ENCODE peak calls at places on chromosomes 1 and 21, in eight cellular contexts. One of them, this sample, is unnamed.
A peak's percentile ranks its signal among the peaks of the same experiment; 100 is the strongest.

GRCh38 chr21:43824250-43824882 is 35.0 kb downstream of the RRP1 start:
- DNase-seq in CD4-positive, CD25-positive, alpha-beta regulatory T cell: no peak
- DNase-seq in osteocyte: no peak
- DNase-seq in H4: no peak
- DNase-seq in brain microvascular endothelial cell: peak; percentile 32
- DNase-seq in germinal center: no peak
- DNase-seq in stimulated activated naive B cell treated with anti-CD40 and anti-IgM and Interleukin-4, amounts not matched to agents 10 μg/mL and 1 μg/mL and 100 μg/mL, for 72 hours: no peak
- DNase-seq in NCI-H2227 treated with DMSO at 0.1 percent for 48 hours: no peak
- DNase-seq in this sample: no peak

GRCh38 chr1:161491472-161491871 is 13.8 kb upstream of the FCGR2A start:
- DNase-seq in CD4-positive, CD25-positive, alpha-beta regulatory T cell: no peak
- DNase-seq in osteocyte: peak; percentile 5
- DNase-seq in H4: no peak
- DNase-seq in brain microvascular endothelial cell: no peak
- DNase-seq in germinal center: no peak
- DNase-seq in stimulated activated naive B cell treated with anti-CD40 and anti-IgM and Interleukin-4, amounts not matched to agents 10 μg/mL and 1 μg/mL and 100 μg/mL, for 72 hours: no peak
- DNase-seq in NCI-H2227 treated with DMSO at 0.1 percent for 48 hours: no peak
- DNase-seq in this sample: no peak

GRCh38 chr1:212731630-212732029 is 32.0 kb upstream of the BATF3 start:
- DNase-seq in CD4-positive, CD25-positive, alpha-beta regulatory T cell: no peak
- DNase-seq in osteocyte: no peak
- DNase-seq in H4: no peak
- DNase-seq in brain microvascular endothelial cell: no peak
- DNase-seq in germinal center: no peak
- DNase-seq in stimulated activated naive B cell treated with anti-CD40 and anti-IgM and Interleukin-4, amounts not matched to agents 10 μg/mL and 1 μg/mL and 100 μg/mL, for 72 hours: no peak
- DNase-seq in NCI-H2227 treated with DMSO at 0.1 percent for 48 hours: no peak
- DNase-seq in this sample: no peak

GRCh38 chr1:155466996-155467395 is 95.6 kb downstream of the ASH1L start:
- DNase-seq in CD4-positive, CD25-positive, alpha-beta regulatory T cell: no peak
- DNase-seq in osteocyte: no peak
- DNase-seq in H4: no peak
- DNase-seq in brain microvascular endothelial cell: peak; percentile 77
- DNase-seq in germinal center: no peak
- DNase-seq in stimulated activated naive B cell treated with anti-CD40 and anti-IgM and Interleukin-4, amounts not matched to agents 10 μg/mL and 1 μg/mL and 100 μg/mL, for 72 hours: no peak
- DNase-seq in NCI-H2227 treated with DMSO at 0.1 percent for 48 hours: no peak
- DNase-seq in this sample: no peak

GRCh38 chr1:173190101-173190895 is 16.8 kb downstream of the TNFSF4 start:
- DNase-seq in CD4-positive, CD25-positive, alpha-beta regulatory T cell: no peak
- DNase-seq in osteocyte: peak; percentile 90
- DNase-seq in H4: peak; percentile 92
- DNase-seq in brain microvascular endothelial cell: peak; percentile 74
- DNase-seq in germinal center: no peak
- DNase-seq in stimulated activated naive B cell treated with anti-CD40 and anti-IgM and Interleukin-4, amounts not matched to agents 10 μg/mL and 1 μg/mL and 100 μg/mL, for 72 hours: peak; percentile 37
- DNase-seq in NCI-H2227 treated with DMSO at 0.1 percent for 48 hours: no peak
- DNase-seq in this sample: peak; percentile 85

GRCh38 chr1:203777596-203777995 is 12.6 kb downstream of the LAX1 start:
- DNase-seq in CD4-positive, CD25-positive, alpha-beta regulatory T cell: no peak
- DNase-seq in osteocyte: no peak
- DNase-seq in H4: no peak
- DNase-seq in brain microvascular endothelial cell: no peak
- DNase-seq in germinal center: no peak
- DNase-seq in stimulated activated naive B cell treated with anti-CD40 and anti-IgM and Interleukin-4, amounts not matched to agents 10 μg/mL and 1 μg/mL and 100 μg/mL, for 72 hours: no peak
- DNase-seq in NCI-H2227 treated with DMSO at 0.1 percent for 48 hours: no peak
- DNase-seq in this sample: no peak

GRCh38 chr1:221344693-221345092 is 397.2 kb downstream of the DUSP10 start:
- DNase-seq in CD4-positive, CD25-positive, alpha-beta regulatory T cell: no peak
- DNase-seq in osteocyte: no peak
- DNase-seq in H4: no peak
- DNase-seq in brain microvascular endothelial cell: no peak
- DNase-seq in germinal center: no peak
- DNase-seq in stimulated activated naive B cell treated with anti-CD40 and anti-IgM and Interleukin-4, amounts not matched to agents 10 μg/mL and 1 μg/mL and 100 μg/mL, for 72 hours: no peak
- DNase-seq in NCI-H2227 treated with DMSO at 0.1 percent for 48 hours: no peak
- DNase-seq in this sample: no peak

GRCh38 chr1:230868736-230869385 is 540 bp upstream of the C1orf198 start:
- DNase-seq in CD4-positive, CD25-positive, alpha-beta regulatory T cell: no peak
- DNase-seq in osteocyte: peak; percentile 88
- DNase-seq in H4: peak; percentile 52
- DNase-seq in brain microvascular endothelial cell: no peak
- DNase-seq in germinal center: no peak
- DNase-seq in stimulated activated naive B cell treated with anti-CD40 and anti-IgM and Interleukin-4, amounts not matched to agents 10 μg/mL and 1 μg/mL and 100 μg/mL, for 72 hours: peak; percentile 2
- DNase-seq in NCI-H2227 treated with DMSO at 0.1 percent for 48 hours: peak; percentile 88
- DNase-seq in this sample: peak; percentile 47

GRCh38 chr1:108643492-108644333 is 17.2 kb downstream of the HENMT1 start:
- DNase-seq in CD4-positive, CD25-positive, alpha-beta regulatory T cell: peak; percentile 30
- DNase-seq in osteocyte: no peak
- DNase-seq in H4: peak; percentile 70
- DNase-seq in brain microvascular endothelial cell: peak; percentile 61
- DNase-seq in germinal center: peak; percentile 46
- DNase-seq in stimulated activated naive B cell treated with anti-CD40 and anti-IgM and Interleukin-4, amounts not matched to agents 10 μg/mL and 1 μg/mL and 100 μg/mL, for 72 hours: peak; percentile 35
- DNase-seq in NCI-H2227 treated with DMSO at 0.1 percent for 48 hours: peak; percentile 56
- DNase-seq in this sample: peak; percentile 77

GRCh38 chr1:155091071-155092051 is 12.7 kb downstream of the EFNA3 start:
- DNase-seq in CD4-positive, CD25-positive, alpha-beta regulatory T cell: peak; percentile 73
- DNase-seq in osteocyte: peak; percentile 95
- DNase-seq in H4: peak; percentile 54
- DNase-seq in brain microvascular endothelial cell: peak; percentile 48
- DNase-seq in germinal center: peak; percentile 80
- DNase-seq in stimulated activated naive B cell treated with anti-CD40 and anti-IgM and Interleukin-4, amounts not matched to agents 10 μg/mL and 1 μg/mL and 100 μg/mL, for 72 hours: peak; percentile 53
- DNase-seq in NCI-H2227 treated with DMSO at 0.1 percent for 48 hours: peak; percentile 77
- DNase-seq in this sample: peak; percentile 91

GRCh38 chr21:44998621-44999427 is 59.0 kb downstream of the SLX9 start:
- DNase-seq in CD4-positive, CD25-positive, alpha-beta regulatory T cell: no peak
- DNase-seq in osteocyte: no peak
- DNase-seq in H4: no peak
- DNase-seq in brain microvascular endothelial cell: no peak
- DNase-seq in germinal center: no peak
- DNase-seq in stimulated activated naive B cell treated with anti-CD40 and anti-IgM and Interleukin-4, amounts not matched to agents 10 μg/mL and 1 μg/mL and 100 μg/mL, for 72 hours: no peak
- DNase-seq in NCI-H2227 treated with DMSO at 0.1 percent for 48 hours: no peak
- DNase-seq in this sample: no peak

GRCh38 chr1:22252248-22252647 is 109.4 kb upstream of the WNT4 start:
- DNase-seq in CD4-positive, CD25-positive, alpha-beta regulatory T cell: no peak
- DNase-seq in osteocyte: no peak
- DNase-seq in H4: no peak
- DNase-seq in brain microvascular endothelial cell: no peak
- DNase-seq in germinal center: no peak
- DNase-seq in stimulated activated naive B cell treated with anti-CD40 and anti-IgM and Interleukin-4, amounts not matched to agents 10 μg/mL and 1 μg/mL and 100 μg/mL, for 72 hours: no peak
- DNase-seq in NCI-H2227 treated with DMSO at 0.1 percent for 48 hours: peak; percentile 16
- DNase-seq in this sample: no peak

GRCh38 chr1:240784776-240785175 is 172.8 kb upstream of the GREM2 start:
- DNase-seq in CD4-positive, CD25-positive, alpha-beta regulatory T cell: no peak
- DNase-seq in osteocyte: no peak
- DNase-seq in H4: no peak
- DNase-seq in brain microvascular endothelial cell: no peak
- DNase-seq in germinal center: no peak
- DNase-seq in stimulated activated naive B cell treated with anti-CD40 and anti-IgM and Interleukin-4, amounts not matched to agents 10 μg/mL and 1 μg/mL and 100 μg/mL, for 72 hours: no peak
- DNase-seq in NCI-H2227 treated with DMSO at 0.1 percent for 48 hours: no peak
- DNase-seq in this sample: no peak

GRCh38 chr1:175824079-175824478 is 80.7 kb upstream of the TNR start:
- DNase-seq in CD4-positive, CD25-positive, alpha-beta regulatory T cell: no peak
- DNase-seq in osteocyte: peak; percentile 68
- DNase-seq in H4: no peak
- DNase-seq in brain microvascular endothelial cell: no peak
- DNase-seq in germinal center: no peak
- DNase-seq in stimulated activated naive B cell treated with anti-CD40 and anti-IgM and Interleukin-4, amounts not matched to agents 10 μg/mL and 1 μg/mL and 100 μg/mL, for 72 hours: no peak
- DNase-seq in NCI-H2227 treated with DMSO at 0.1 percent for 48 hours: no peak
- DNase-seq in this sample: peak; percentile 31

GRCh38 chr1:10217748-10218441 is 7.5 kb downstream of the KIF1B start:
- DNase-seq in CD4-positive, CD25-positive, alpha-beta regulatory T cell: no peak
- DNase-seq in osteocyte: no peak
- DNase-seq in H4: peak; percentile 43
- DNase-seq in brain microvascular endothelial cell: no peak
- DNase-seq in germinal center: no peak
- DNase-seq in stimulated activated naive B cell treated with anti-CD40 and anti-IgM and Interleukin-4, amounts not matched to agents 10 μg/mL and 1 μg/mL and 100 μg/mL, for 72 hours: no peak
- DNase-seq in NCI-H2227 treated with DMSO at 0.1 percent for 48 hours: no peak
- DNase-seq in this sample: no peak

GRCh38 chr21:32130031-32130891 is 148.6 kb downstream of the MIS18A start:
- DNase-seq in CD4-positive, CD25-positive, alpha-beta regulatory T cell: no peak
- DNase-seq in osteocyte: peak; percentile 11
- DNase-seq in H4: no peak
- DNase-seq in brain microvascular endothelial cell: no peak
- DNase-seq in germinal center: no peak
- DNase-seq in stimulated activated naive B cell treated with anti-CD40 and anti-IgM and Interleukin-4, amounts not matched to agents 10 μg/mL and 1 μg/mL and 100 μg/mL, for 72 hours: no peak
- DNase-seq in NCI-H2227 treated with DMSO at 0.1 percent for 48 hours: no peak
- DNase-seq in this sample: no peak

GRCh38 chr1:164534863-164535590 is 24.0 kb upstream of the PBX1 start:
- DNase-seq in CD4-positive, CD25-positive, alpha-beta regulatory T cell: no peak
- DNase-seq in osteocyte: no peak
- DNase-seq in H4: no peak
- DNase-seq in brain microvascular endothelial cell: no peak
- DNase-seq in germinal center: no peak
- DNase-seq in stimulated activated naive B cell treated with anti-CD40 and anti-IgM and Interleukin-4, amounts not matched to agents 10 μg/mL and 1 μg/mL and 100 μg/mL, for 72 hours: no peak
- DNase-seq in NCI-H2227 treated with DMSO at 0.1 percent for 48 hours: no peak
- DNase-seq in this sample: no peak

GRCh38 chr1:29688477-29689365 is 452.4 kb downstream of the PTPRU start:
- DNase-seq in CD4-positive, CD25-positive, alpha-beta regulatory T cell: no peak
- DNase-seq in osteocyte: peak; percentile 73
- DNase-seq in H4: peak; percentile 48
- DNase-seq in brain microvascular endothelial cell: peak; percentile 81
- DNase-seq in germinal center: no peak
- DNase-seq in stimulated activated naive B cell treated with anti-CD40 and anti-IgM and Interleukin-4, amounts not matched to agents 10 μg/mL and 1 μg/mL and 100 μg/mL, for 72 hours: no peak
- DNase-seq in NCI-H2227 treated with DMSO at 0.1 percent for 48 hours: no peak
- DNase-seq in this sample: no peak

GRCh38 chr1:212062832-212063438 is 27.4 kb downstream of the DTL start:
- DNase-seq in CD4-positive, CD25-positive, alpha-beta regulatory T cell: no peak
- DNase-seq in osteocyte: no peak
- DNase-seq in H4: peak; percentile 41
- DNase-seq in brain microvascular endothelial cell: no peak
- DNase-seq in germinal center: peak; percentile 20
- DNase-seq in stimulated activated naive B cell treated with anti-CD40 and anti-IgM and Interleukin-4, amounts not matched to agents 10 μg/mL and 1 μg/mL and 100 μg/mL, for 72 hours: no peak
- DNase-seq in NCI-H2227 treated with DMSO at 0.1 percent for 48 hours: peak; percentile 12
- DNase-seq in this sample: peak; percentile 70

GRCh38 chr21:36035381-36035791 is 24.9 kb downstream of the SETD4 start:
- DNase-seq in CD4-positive, CD25-positive, alpha-beta regulatory T cell: no peak
- DNase-seq in osteocyte: no peak
- DNase-seq in H4: no peak
- DNase-seq in brain microvascular endothelial cell: no peak
- DNase-seq in germinal center: no peak
- DNase-seq in stimulated activated naive B cell treated with anti-CD40 and anti-IgM and Interleukin-4, amounts not matched to agents 10 μg/mL and 1 μg/mL and 100 μg/mL, for 72 hours: no peak
- DNase-seq in NCI-H2227 treated with DMSO at 0.1 percent for 48 hours: no peak
- DNase-seq in this sample: no peak

GRCh38 chr1:21815724-21816311 is 3.8 kb downstream of the LDLRAD2 start:
- DNase-seq in CD4-positive, CD25-positive, alpha-beta regulatory T cell: no peak
- DNase-seq in osteocyte: no peak
- DNase-seq in H4: no peak
- DNase-seq in brain microvascular endothelial cell: no peak
- DNase-seq in germinal center: peak; percentile 10
- DNase-seq in stimulated activated naive B cell treated with anti-CD40 and anti-IgM and Interleukin-4, amounts not matched to agents 10 μg/mL and 1 μg/mL and 100 μg/mL, for 72 hours: peak; percentile 35
- DNase-seq in NCI-H2227 treated with DMSO at 0.1 percent for 48 hours: no peak
- DNase-seq in this sample: no peak

GRCh38 chr1:109535971-109536491 is 3.6 kb upstream of the GPR61 start:
- DNase-seq in CD4-positive, CD25-positive, alpha-beta regulatory T cell: no peak
- DNase-seq in osteocyte: peak; percentile 63
- DNase-seq in H4: no peak
- DNase-seq in brain microvascular endothelial cell: no peak
- DNase-seq in germinal center: no peak
- DNase-seq in stimulated activated naive B cell treated with anti-CD40 and anti-IgM and Interleukin-4, amounts not matched to agents 10 μg/mL and 1 μg/mL and 100 μg/mL, for 72 hours: no peak
- DNase-seq in NCI-H2227 treated with DMSO at 0.1 percent for 48 hours: no peak
- DNase-seq in this sample: no peak

GRCh38 chr1:11286735-11287410 is 13.9 kb downstream of the UBIAD1 start:
- DNase-seq in CD4-positive, CD25-positive, alpha-beta regulatory T cell: no peak
- DNase-seq in osteocyte: no peak
- DNase-seq in H4: no peak
- DNase-seq in brain microvascular endothelial cell: peak; percentile 17
- DNase-seq in germinal center: no peak
- DNase-seq in stimulated activated naive B cell treated with anti-CD40 and anti-IgM and Interleukin-4, amounts not matched to agents 10 μg/mL and 1 μg/mL and 100 μg/mL, for 72 hours: no peak
- DNase-seq in NCI-H2227 treated with DMSO at 0.1 percent for 48 hours: peak; percentile 28
- DNase-seq in this sample: no peak

GRCh38 chr1:41547781-41548560 is 63.5 kb upstream of the EDN2 start:
- DNase-seq in CD4-positive, CD25-positive, alpha-beta regulatory T cell: no peak
- DNase-seq in osteocyte: no peak
- DNase-seq in H4: no peak
- DNase-seq in brain microvascular endothelial cell: no peak
- DNase-seq in germinal center: no peak
- DNase-seq in stimulated activated naive B cell treated with anti-CD40 and anti-IgM and Interleukin-4, amounts not matched to agents 10 μg/mL and 1 μg/mL and 100 μg/mL, for 72 hours: no peak
- DNase-seq in NCI-H2227 treated with DMSO at 0.1 percent for 48 hours: no peak
- DNase-seq in this sample: no peak

GRCh38 chr1:177959793-177960515 is 9.9 kb downstream of the SEC16B start:
- DNase-seq in CD4-positive, CD25-positive, alpha-beta regulatory T cell: no peak
- DNase-seq in osteocyte: peak; percentile 38
- DNase-seq in H4: peak; percentile 23
- DNase-seq in brain microvascular endothelial cell: peak; percentile 40
- DNase-seq in germinal center: no peak
- DNase-seq in stimulated activated naive B cell treated with anti-CD40 and anti-IgM and Interleukin-4, amounts not matched to agents 10 μg/mL and 1 μg/mL and 100 μg/mL, for 72 hours: no peak
- DNase-seq in NCI-H2227 treated with DMSO at 0.1 percent for 48 hours: peak; percentile 12
- DNase-seq in this sample: peak; percentile 51

GRCh38 chr1:96962807-96963206 is 241.2 kb downstream of the PTBP2 start:
- DNase-seq in CD4-positive, CD25-positive, alpha-beta regulatory T cell: no peak
- DNase-seq in osteocyte: no peak
- DNase-seq in H4: no peak
- DNase-seq in brain microvascular endothelial cell: no peak
- DNase-seq in germinal center: no peak
- DNase-seq in stimulated activated naive B cell treated with anti-CD40 and anti-IgM and Interleukin-4, amounts not matched to agents 10 μg/mL and 1 μg/mL and 100 μg/mL, for 72 hours: no peak
- DNase-seq in NCI-H2227 treated with DMSO at 0.1 percent for 48 hours: no peak
- DNase-seq in this sample: no peak

GRCh38 chr1:44283524-44284173 is 70.4 kb downstream of the DMAP1 start:
- DNase-seq in CD4-positive, CD25-positive, alpha-beta regulatory T cell: no peak
- DNase-seq in osteocyte: no peak
- DNase-seq in H4: no peak
- DNase-seq in brain microvascular endothelial cell: no peak
- DNase-seq in germinal center: no peak
- DNase-seq in stimulated activated naive B cell treated with anti-CD40 and anti-IgM and Interleukin-4, amounts not matched to agents 10 μg/mL and 1 μg/mL and 100 μg/mL, for 72 hours: no peak
- DNase-seq in NCI-H2227 treated with DMSO at 0.1 percent for 48 hours: no peak
- DNase-seq in this sample: no peak

GRCh38 chr1:45543599-45544417 is 6.8 kb upstream of the AKR1A1 start:
- DNase-seq in CD4-positive, CD25-positive, alpha-beta regulatory T cell: peak; percentile 60
- DNase-seq in osteocyte: no peak
- DNase-seq in H4: no peak
- DNase-seq in brain microvascular endothelial cell: no peak
- DNase-seq in germinal center: peak; percentile 67
- DNase-seq in stimulated activated naive B cell treated with anti-CD40 and anti-IgM and Interleukin-4, amounts not matched to agents 10 μg/mL and 1 μg/mL and 100 μg/mL, for 72 hours: peak; percentile 84
- DNase-seq in NCI-H2227 treated with DMSO at 0.1 percent for 48 hours: no peak
- DNase-seq in this sample: no peak